ENCODE peak calls at places on chromosomes 1 and 21, in nine cellular contexts. R is activated naive CD8-positive, alpha-beta T cell treated with anti-CD3 and anti-CD28 coated beads, Interleukin-2, amount 50 U/mL, for 24 hours; U is SHP77; K is ovary; X is stimulated activated CD4-positive, alpha-beta T cell treated with anti-CD3 and anti-CD28 coated beads, Interleukin-15, amount 100 ng/mL, for 1 hour; N is GM03348; Z is progenitor cell of endocrine pancreas; O is NT2/D1; W is WTC11. G is an unnamed sample.

GRCh38 chr1:1081311-1082238 is 7.5 kb upstream of the RNF223 start:
- DNase-seq in O (no peak), X (no peak), K (peak), Z (no peak), U (no peak), W (no peak), R (no peak), N (no peak), G (peak)

GRCh38 chr1:160342520-160342919 is 530 bp downstream of the COPA start:
- DNase-seq in K (no peak), R (peak), N (no peak), Z (no peak), U (no peak), X (no peak), O (no peak), W (no peak), G (peak)

GRCh38 chr1:19618428-19618827 is 25.7 kb upstream of the NBL1 start:
- DNase-seq in R (no peak), W (no peak), K (no peak), N (no peak), Z (no peak), O (no peak), U (no peak), X (no peak), G (no peak)

GRCh38 chr1:225866061-225866844 is 15.9 kb downstream of the TMEM63A start:
- DNase-seq in R (peak), W (no peak), K (no peak), U (no peak), Z (no peak), O (no peak), X (peak), N (no peak), G (peak)

GRCh38 chr1:168135982-168136708 is 585 bp downstream of the GPR161 start:
- DNase-seq in O (peak), R (peak), Z (peak), X (no peak), W (peak), N (peak), K (peak), U (no peak), G (peak)

GRCh38 chr1:153922076-153922837 is 515 bp downstream of the GATAD2B start:
- DNase-seq in R (peak), N (peak), U (peak), K (peak), X (no peak), Z (peak), O (peak), W (peak), G (peak)

GRCh38 chr1:110356379-110356778 is 17.2 kb downstream of the RBM15 start:
- DNase-seq in R (no peak), W (no peak), N (no peak), U (peak), X (no peak), Z (no peak), O (no peak), K (no peak), G (no peak)

GRCh38 chr1:187010571-187011309 is 182.0 kb downstream of the PLA2G4A start:
- DNase-seq in U (no peak), K (no peak), O (no peak), W (no peak), X (no peak), N (no peak), Z (no peak), R (no peak), G (no peak)

GRCh38 chr1:78370356-78370755 is 120.4 kb upstream of the PTGFR start:
- DNase-seq in N (peak), X (no peak), O (no peak), K (no peak), W (no peak), Z (no peak), U (no peak), R (no peak), G (no peak)

GRCh38 chr1:156676820-156677615 is at the start of gene NES:
- DNase-seq in W (peak), K (no peak), X (no peak), Z (no peak), O (no peak), U (peak), N (no peak), R (no peak), G (no peak)

GRCh38 chr1:233208687-233209086 is 86.8 kb downstream of the PCNX2 start:
- DNase-seq in N (no peak), O (no peak), X (no peak), W (no peak), R (no peak), Z (no peak), K (no peak), U (no peak), G (no peak)

GRCh38 chr21:39658066-39658465 is 45.3 kb downstream of the B3GALT5 start:
- DNase-seq in Z (no peak), N (no peak), O (no peak), W (no peak), K (no peak), U (no peak), X (no peak), R (no peak), G (no peak)

GRCh38 chr1:189939967-189940366 is 537.7 kb downstream of the BRINP3 start:
- DNase-seq in X (no peak), Z (no peak), R (no peak), O (no peak), N (no peak), K (no peak), U (no peak), W (no peak), G (no peak)

GRCh38 chr1:110249256-110249655 is 39.1 kb downstream of the KCNC4 start:
- DNase-seq in N (no peak), R (no peak), K (no peak), O (no peak), X (no peak), U (no peak), W (no peak), Z (no peak), G (no peak)

GRCh38 chr1:61420909-61421835 is 303.8 kb downstream of the TM2D1 start:
- DNase-seq in N (no peak), W (no peak), X (no peak), O (no peak), K (no peak), R (no peak), U (no peak), Z (no peak), G (no peak)

GRCh38 chr21:38712076-38712475 is 93.7 kb upstream of the ETS2 start:
- DNase-seq in Z (no peak), N (peak), O (peak), X (no peak), U (peak), R (no peak), K (no peak), W (peak), G (peak)

GRCh38 chr21:46500224-46500861 is 41.7 kb downstream of the DIP2A start:
- DNase-seq in N (peak), X (no peak), W (no peak), K (no peak), Z (no peak), O (no peak), R (no peak), U (no peak), G (no peak)

GRCh38 chr1:199854681-199855321 is 172.7 kb upstream of the NR5A2 start:
- DNase-seq in Z (no peak), K (no peak), X (no peak), O (no peak), W (no peak), R (no peak), U (no peak), N (no peak), G (no peak)